ENCODE peak calls at places on chromosomes 4 and X, in eight cellular contexts. R is left ventricle myocardium inferior; V is GM23248; Q is heart left ventricle; D is CD4-positive, alpha-beta T cell; N is tibial artery; H is lower lobe of right lung; M is heart right ventricle. G is an unnamed sample.

GRCh38 chrX:20857746-20858145 is 516.5 kb upstream of the CNKSR2 start:
- DNase-seq in R (no peak), V (peak; percentile 62), Q (no peak), D (no peak), N (no peak), H (no peak), M (no peak), G (peak; percentile 59)

GRCh38 chrX:1231850-1232505 is 19.5 kb upstream of the CRLF2 start:
- DNase-seq in R (no peak), V (no peak), Q (no peak), D (no peak), N (peak; percentile 19), H (no peak), M (no peak), G (no peak)

GRCh38 chr4:127586922-127587571 is 45.7 kb upstream of the INTU start:
- DNase-seq in R (no peak), V (peak; percentile 53), Q (no peak), D (no peak), N (no peak), H (no peak), M (no peak), G (peak; percentile 51)

GRCh38 chrX:148915474-148915873 is 415.1 kb downstream of the AFF2 start:
- DNase-seq in R (no peak), V (no peak), Q (no peak), D (no peak), N (no peak), H (no peak), M (no peak), G (no peak)

GRCh38 chr4:144562019-144562740 is 83.8 kb upstream of the HHIP start:
- DNase-seq in R (no peak), V (no peak), Q (no peak), D (no peak), N (no peak), H (peak; percentile 42), M (no peak), G (no peak)

GRCh38 chr4:177574446-177574845 is 132.2 kb upstream of the AGA start:
- DNase-seq in R (no peak), V (no peak), Q (no peak), D (no peak), N (no peak), H (no peak), M (no peak), G (peak; percentile 85)

GRCh38 chr4:128573781-128574508 is 235.6 kb upstream of the JADE1 start:
- DNase-seq in R (no peak), V (peak; percentile 89), Q (no peak), D (no peak), N (no peak), H (no peak), M (no peak), G (peak; percentile 98)

GRCh38 chr4:188975271-188975670 is 836.0 kb downstream of the TRIML1 start:
- DNase-seq in R (no peak), V (no peak), Q (no peak), D (no peak), N (no peak), H (no peak), M (no peak), G (no peak)

GRCh38 chr4:55725057-55725456 is 89.0 kb upstream of the NMU start:
- DNase-seq in R (no peak), V (no peak), Q (no peak), D (no peak), N (no peak), H (no peak), M (no peak), G (no peak)

GRCh38 chr4:142091691-142092182 is 455.4 kb downstream of the IL15 start:
- DNase-seq in R (no peak), V (peak; percentile 96), Q (peak; percentile 38), D (no peak), N (peak; percentile 66), H (no peak), M (peak; percentile 41), G (peak; percentile 100)

GRCh38 chr4:11488657-11489448 is 60.2 kb upstream of the HS3ST1 start:
- DNase-seq in R (no peak), V (no peak), Q (no peak), D (no peak), N (no peak), H (no peak), M (no peak), G (no peak)

GRCh38 chrX:132480581-132481203 is 8.1 kb downstream of the MBNL3 start:
- DNase-seq in R (no peak), V (peak; percentile 58), Q (peak; percentile 28), D (peak; percentile 31), N (no peak), H (peak; percentile 50), M (peak; percentile 10), G (peak; percentile 17)

GRCh38 chr4:48360966-48361470 is 19.7 kb downstream of the SLAIN2 start:
- DNase-seq in R (no peak), V (peak; percentile 49), Q (no peak), D (no peak), N (no peak), H (no peak), M (no peak), G (peak; percentile 11)

GRCh38 chr4:88143504-88143903 is 14.9 kb downstream of the ABCG2 start:
- DNase-seq in R (no peak), V (peak; percentile 55), Q (no peak), D (no peak), N (no peak), H (no peak), M (no peak), G (peak; percentile 18)

GRCh38 chrX:150870487-150871340 is 27.8 kb downstream of the CD99L2 start:
- DNase-seq in R (no peak), V (no peak), Q (peak; percentile 7), D (no peak), N (no peak), H (no peak), M (peak; percentile 3), G (peak; percentile 37)

GRCh38 chr4:54093609-54094240 is 6.2 kb upstream of the GSX2 start:
- DNase-seq in R (no peak), V (no peak), Q (no peak), D (no peak), N (no peak), H (no peak), M (no peak), G (no peak)

GRCh38 chr4:54092800-54093608 is 7.0 kb upstream of the GSX2 start:
- DNase-seq in R (no peak), V (no peak), Q (no peak), D (no peak), N (no peak), H (no peak), M (no peak), G (no peak)

GRCh38 chr4:54091637-54092404 is 8.1 kb upstream of the GSX2 start:
- DNase-seq in R (peak; percentile 82), V (peak; percentile 85), Q (peak; percentile 71), D (peak; percentile 79), N (peak; percentile 87), H (peak; percentile 89), M (peak; percentile 80), G (peak; percentile 75)

GRCh38 chr4:54090804-54091623 is 8.9 kb upstream of the GSX2 start:
- DNase-seq in R (peak; percentile 45), V (peak; percentile 80), Q (peak; percentile 25), D (no peak), N (peak; percentile 75), H (peak; percentile 57), M (no peak), G (no peak)

DNA sequence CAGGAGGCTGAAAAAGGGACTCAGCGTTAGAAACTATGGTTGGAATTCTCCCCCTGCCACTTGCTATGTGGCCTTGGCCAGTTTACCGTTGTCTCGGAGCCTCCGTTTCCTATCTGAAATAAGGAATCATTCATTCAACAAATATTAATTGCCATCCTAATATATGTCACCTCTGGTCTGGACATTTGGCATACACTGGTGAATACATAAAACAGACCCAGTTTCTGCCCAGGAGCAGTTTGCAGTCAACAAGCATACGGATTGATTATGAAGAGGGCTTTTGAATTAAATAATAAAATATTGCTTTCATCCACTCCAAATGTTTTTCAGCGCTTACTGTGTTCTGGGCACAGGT is 7.6 kb upstream of the GSX2 start:
- DNase-seq in R (no peak), V (no peak), Q (no peak), D (no peak), N (no peak), H (no peak), M (no peak), G (no peak)
- H3K27me3 ChIP-seq in R (peaks cover 72% of the 10 kb centered on the region), V (no peaks in the 10 kb centered on the region), Q (peaks cover 35% of the 10 kb centered on the region), D (peaks cover 55% of the 10 kb centered on the region), N (no peaks in the 10 kb centered on the region), H (peaks cover 70% of the 10 kb centered on the region), M (peaks cover 68% of the 10 kb centered on the region), G (peaks cover 2% of the 10 kb centered on the region)

GRCh38 chr4:112517067-112517588 is 1.1 kb upstream of the NEUROG2 start:
- DNase-seq in R (no peak), V (no peak), Q (no peak), D (no peak), N (no peak), H (no peak), M (no peak), G (no peak)
- H3K27me3 ChIP-seq in R (peaks cover 100% of the 10 kb centered on the region), V (peaks cover 100% of the 10 kb centered on the region), Q (peaks cover 90% of the 10 kb centered on the region), D (peaks cover 98% of the 10 kb centered on the region), N (peaks cover 6% of the 10 kb centered on the region), H (peaks cover 100% of the 10 kb centered on the region), M (peaks cover 100% of the 10 kb centered on the region), G (peaks cover 83% of the 10 kb centered on the region)

DNA sequence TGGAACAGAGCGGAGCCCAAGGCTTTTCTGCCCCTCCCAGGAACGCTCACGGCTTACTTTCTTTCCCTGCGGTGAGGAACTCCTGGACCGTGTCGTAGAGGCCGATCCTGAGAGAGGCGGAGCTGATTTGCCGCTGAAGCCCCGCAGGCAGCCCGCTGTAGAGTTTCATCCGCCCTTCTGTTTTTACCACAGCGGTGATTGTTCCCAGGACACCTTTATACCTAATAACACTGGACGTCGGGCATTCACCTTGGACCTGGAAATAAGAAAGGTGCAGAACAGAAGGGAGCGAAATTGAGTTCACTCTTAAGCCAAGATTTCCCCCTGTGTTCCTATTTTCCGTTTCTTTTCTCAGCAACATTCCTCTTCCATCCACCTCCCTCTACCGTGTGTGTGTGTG is 1.0 kb downstream of the UCP1 start:
- DNase-seq in R (no peak), V (peak; percentile 24), Q (no peak), D (no peak), N (no peak), H (no peak), M (no peak), G (peak; percentile 12)
- H3K27me3 ChIP-seq in R (peaks cover 64% of the 10 kb centered on the region), V (peaks cover 85% of the 10 kb centered on the region), Q (peaks cover 25% of the 10 kb centered on the region), D (peaks cover 75% of the 10 kb centered on the region), N (no peaks in the 10 kb centered on the region), H (peaks cover 38% of the 10 kb centered on the region), M (peaks cover 44% of the 10 kb centered on the region), G (peaks cover 49% of the 10 kb centered on the region)

GRCh38 chr4:53913098-53913497 is 151.3 kb downstream of the CHIC2 start:
- DNase-seq in R (no peak), V (no peak), Q (no peak), D (no peak), N (no peak), H (no peak), M (no peak), G (no peak)
- H3K27me3 ChIP-seq in R (peaks cover 51% of the 10 kb centered on the region), V (no peaks in the 10 kb centered on the region), Q (no peaks in the 10 kb centered on the region), D (peaks cover 6% of the 10 kb centered on the region), N (no peaks in the 10 kb centered on the region), H (peaks cover 3% of the 10 kb centered on the region), M (peaks cover 4% of the 10 kb centered on the region), G (no peaks in the 10 kb centered on the region)